ENCODE peak calls at places on chromosomes 13 and 19, in six cellular contexts. One of them, this sample, is unnamed.

GRCh38 chr13:99432637-99433542 is 68.4 kb upstream of the TM9SF2 start:
- DNase-seq in neural progenitor cell: peak
- DNase-seq in PC-3: peak
- DNase-seq in GM23248: peak
- DNase-seq in GM23338: peak
- DNase-seq in HCT116: peak
- DNase-seq in this sample: peak

GRCh38 chr19:38665950-38666661 is 18.7 kb downstream of the ACTN4 start:
- DNase-seq in neural progenitor cell: peak
- DNase-seq in PC-3: peak
- DNase-seq in GM23248: peak
- DNase-seq in GM23338: peak
- DNase-seq in HCT116: no peak
- DNase-seq in this sample: peak

GRCh38 chr19:1262687-1263123 is 6.4 kb upstream of the CIRBP start:
- DNase-seq in neural progenitor cell: peak
- DNase-seq in PC-3: no peak
- DNase-seq in GM23248: no peak
- DNase-seq in GM23338: peak
- DNase-seq in HCT116: no peak
- DNase-seq in this sample: no peak

GRCh38 chr13:40910324-40911050 is 108.6 kb downstream of the ELF1 start:
- DNase-seq in neural progenitor cell: no peak
- DNase-seq in PC-3: peak
- DNase-seq in GM23248: peak
- DNase-seq in GM23338: no peak
- DNase-seq in HCT116: no peak
- DNase-seq in this sample: no peak

GRCh38 chr13:106530907-106531520 is 4.4 kb downstream of the EFNB2 start:
- DNase-seq in neural progenitor cell: peak
- DNase-seq in PC-3: peak
- DNase-seq in GM23248: no peak
- DNase-seq in GM23338: no peak
- DNase-seq in HCT116: no peak
- DNase-seq in this sample: no peak

GRCh38 chr19:15456871-15457700 is 7.3 kb downstream of the RASAL3 start:
- DNase-seq in neural progenitor cell: peak
- DNase-seq in PC-3: peak
- DNase-seq in GM23248: peak
- DNase-seq in GM23338: peak
- DNase-seq in HCT116: peak
- DNase-seq in this sample: peak

GRCh38 chr19:38707512-38708114 is 36.7 kb downstream of the CAPN12 start:
- DNase-seq in neural progenitor cell: no peak
- DNase-seq in PC-3: peak
- DNase-seq in GM23248: peak
- DNase-seq in GM23338: no peak
- DNase-seq in HCT116: no peak
- DNase-seq in this sample: no peak

GRCh38 chr19:29245221-29245620 is 32.3 kb upstream of the UQCRFS1 start:
- DNase-seq in neural progenitor cell: no peak
- DNase-seq in PC-3: no peak
- DNase-seq in GM23248: peak
- DNase-seq in GM23338: no peak
- DNase-seq in HCT116: no peak
- DNase-seq in this sample: no peak

GRCh38 chr19:18514800-18515682 is 6.8 kb downstream of the ELL start:
- DNase-seq in neural progenitor cell: no peak
- DNase-seq in PC-3: peak
- DNase-seq in GM23248: peak
- DNase-seq in GM23338: no peak
- DNase-seq in HCT116: no peak
- DNase-seq in this sample: peak

GRCh38 chr19:11091343-11092153 is 2.3 kb downstream of the LDLR start:
- DNase-seq in neural progenitor cell: no peak
- DNase-seq in PC-3: peak
- DNase-seq in GM23248: peak
- DNase-seq in GM23338: peak
- DNase-seq in HCT116: peak
- DNase-seq in this sample: peak

GRCh38 chr19:10654610-10655456 is 687 bp downstream of the ILF3 start:
- DNase-seq in neural progenitor cell: peak
- DNase-seq in PC-3: peak
- DNase-seq in GM23248: peak
- DNase-seq in GM23338: peak
- DNase-seq in HCT116: no peak
- DNase-seq in this sample: peak

GRCh38 chr13:108352599-108352998 is 83.1 kb downstream of the TNFSF13B start:
- DNase-seq in neural progenitor cell: no peak
- DNase-seq in PC-3: no peak
- DNase-seq in GM23248: no peak
- DNase-seq in GM23338: no peak
- DNase-seq in HCT116: no peak
- DNase-seq in this sample: no peak

GRCh38 chr13:105341758-105342157 is 1193.7 kb downstream of the EFNB2 start:
- DNase-seq in neural progenitor cell: no peak
- DNase-seq in PC-3: no peak
- DNase-seq in GM23248: no peak
- DNase-seq in GM23338: no peak
- DNase-seq in HCT116: no peak
- DNase-seq in this sample: no peak

GRCh38 chr13:97310809-97311436 is 88.8 kb downstream of the MBNL2 start:
- DNase-seq in neural progenitor cell: no peak
- DNase-seq in PC-3: no peak
- DNase-seq in GM23248: no peak
- DNase-seq in GM23338: no peak
- DNase-seq in HCT116: no peak
- DNase-seq in this sample: no peak

GRCh38 chr13:47672982-47673670 is 327.9 kb downstream of the SUCLA2 start:
- DNase-seq in neural progenitor cell: no peak
- DNase-seq in PC-3: peak
- DNase-seq in GM23248: peak
- DNase-seq in GM23338: no peak
- DNase-seq in HCT116: no peak
- DNase-seq in this sample: peak

GRCh38 chr13:47675871-47676270 is 325.2 kb downstream of the SUCLA2 start:
- DNase-seq in neural progenitor cell: no peak
- DNase-seq in PC-3: no peak
- DNase-seq in GM23248: no peak
- DNase-seq in GM23338: no peak
- DNase-seq in HCT116: no peak
- DNase-seq in this sample: no peak

GRCh38 chr13:47678201-47678963 is 322.7 kb downstream of the SUCLA2 start:
- DNase-seq in neural progenitor cell: peak
- DNase-seq in PC-3: no peak
- DNase-seq in GM23248: peak
- DNase-seq in GM23338: no peak
- DNase-seq in HCT116: no peak
- DNase-seq in this sample: no peak

GRCh38 chr13:47671762-47672161 is 329.3 kb downstream of the SUCLA2 start:
- DNase-seq in neural progenitor cell: no peak
- DNase-seq in PC-3: no peak
- DNase-seq in GM23248: no peak
- DNase-seq in GM23338: no peak
- DNase-seq in HCT116: no peak
- DNase-seq in this sample: no peak

DNA sequence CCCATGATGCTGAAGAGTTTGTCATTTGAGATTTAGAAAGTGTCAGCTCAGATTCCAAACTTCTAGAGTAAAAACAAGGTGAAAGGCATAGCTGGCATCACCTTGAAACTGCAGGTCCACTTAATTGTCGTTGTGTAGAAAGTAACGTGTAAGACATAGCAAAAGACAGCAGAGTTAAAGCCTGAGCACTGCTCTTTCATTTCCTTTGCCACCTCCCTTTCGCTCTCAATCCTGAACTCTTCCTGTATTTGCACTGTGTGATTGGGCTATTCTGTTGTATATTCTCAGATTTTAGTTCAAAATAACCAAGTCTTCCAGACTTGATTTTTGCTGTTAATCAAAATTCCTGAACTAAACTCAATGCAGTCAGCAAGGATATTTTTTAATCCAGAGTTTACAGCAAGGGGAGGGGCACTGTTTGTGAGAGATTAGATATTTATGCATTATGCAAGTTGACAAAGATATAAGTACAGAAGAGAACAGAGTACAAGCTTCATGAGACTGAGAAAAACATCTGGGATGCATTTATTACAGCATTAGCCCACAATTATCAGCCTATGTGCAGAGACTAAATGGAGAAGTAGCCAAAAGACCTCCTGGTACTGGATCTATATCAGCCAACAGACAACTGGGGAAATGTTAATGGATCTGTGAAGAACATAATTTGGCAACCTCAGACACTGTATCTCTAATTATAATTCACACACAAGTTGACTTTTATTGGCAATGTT is 328.7 kb downstream of the SUCLA2 start:
- DNase-seq in neural progenitor cell: no peak
- DNase-seq in PC-3: no peak
- DNase-seq in GM23248: peak
- DNase-seq in GM23338: no peak
- DNase-seq in HCT116: no peak
- DNase-seq in this sample: no peak
- TF ChIP-seq EZH2 in neural progenitor cell: no peak
- TF ChIP-seq EZH2 in PC-3: no peak
- TF ChIP-seq EZH2 in GM23248: no peak
- TF ChIP-seq EZH2 in GM23338: no peak
- TF ChIP-seq EZH2 in HCT116: no peak
- TF ChIP-seq EZH2 in this sample: no peak

DNA sequence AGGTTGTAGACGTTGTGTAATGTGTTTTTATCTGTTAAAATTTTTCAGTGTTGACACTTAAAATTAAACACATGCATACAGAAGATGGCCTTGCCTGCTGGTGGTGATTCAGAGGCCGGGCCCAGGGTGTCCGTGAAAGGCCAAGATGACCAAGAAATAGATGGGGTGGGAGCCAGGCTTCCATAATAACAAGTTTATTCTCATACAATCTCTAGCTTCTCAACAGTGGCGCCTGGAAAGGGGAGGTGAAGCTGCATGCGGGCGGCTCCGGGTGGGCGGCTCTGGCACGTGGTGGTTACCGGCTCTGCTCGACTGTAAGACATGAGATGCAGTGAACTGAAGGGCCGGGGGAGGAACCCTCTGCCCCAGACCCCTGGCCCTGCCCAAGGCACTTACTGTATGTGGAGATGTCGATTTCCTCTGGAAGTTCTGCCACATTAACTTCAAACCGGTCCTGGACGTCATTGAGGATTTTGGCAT is 10.5 kb downstream of the DDX39A start:
- DNase-seq in neural progenitor cell: no peak
- DNase-seq in PC-3: no peak
- DNase-seq in GM23248: peak
- DNase-seq in GM23338: no peak
- DNase-seq in HCT116: no peak
- DNase-seq in this sample: no peak
- TF ChIP-seq EZH2phosphoT487 in neural progenitor cell: no peak
- TF ChIP-seq EZH2phosphoT487 in PC-3: no peak
- TF ChIP-seq EZH2phosphoT487 in GM23248: no peak
- TF ChIP-seq EZH2phosphoT487 in GM23338: no peak
- TF ChIP-seq EZH2phosphoT487 in HCT116: no peak
- TF ChIP-seq EZH2phosphoT487 in this sample: no peak

GRCh38 chr19:45078390-45079062 is 534 bp upstream of the GEMIN7 start:
- DNase-seq in neural progenitor cell: no peak
- DNase-seq in PC-3: no peak
- DNase-seq in GM23248: no peak
- DNase-seq in GM23338: no peak
- DNase-seq in HCT116: no peak
- DNase-seq in this sample: no peak

GRCh38 chr19:45082170-45082569 is 3.1 kb downstream of the GEMIN7 start:
- DNase-seq in neural progenitor cell: no peak
- DNase-seq in PC-3: no peak
- DNase-seq in GM23248: no peak
- DNase-seq in GM23338: no peak
- DNase-seq in HCT116: no peak
- DNase-seq in this sample: no peak

GRCh38 chr19:45079063-45079910 is at the start of gene GEMIN7:
- DNase-seq in neural progenitor cell: peak
- DNase-seq in PC-3: peak
- DNase-seq in GM23248: peak
- DNase-seq in GM23338: peak
- DNase-seq in HCT116: peak
- DNase-seq in this sample: peak

GRCh38 chr19:45076851-45077730 is 813 bp upstream of the ZNF296 start:
- DNase-seq in neural progenitor cell: no peak
- DNase-seq in PC-3: no peak
- DNase-seq in GM23248: no peak
- DNase-seq in GM23338: peak
- DNase-seq in HCT116: no peak
- DNase-seq in this sample: no peak

DNA sequence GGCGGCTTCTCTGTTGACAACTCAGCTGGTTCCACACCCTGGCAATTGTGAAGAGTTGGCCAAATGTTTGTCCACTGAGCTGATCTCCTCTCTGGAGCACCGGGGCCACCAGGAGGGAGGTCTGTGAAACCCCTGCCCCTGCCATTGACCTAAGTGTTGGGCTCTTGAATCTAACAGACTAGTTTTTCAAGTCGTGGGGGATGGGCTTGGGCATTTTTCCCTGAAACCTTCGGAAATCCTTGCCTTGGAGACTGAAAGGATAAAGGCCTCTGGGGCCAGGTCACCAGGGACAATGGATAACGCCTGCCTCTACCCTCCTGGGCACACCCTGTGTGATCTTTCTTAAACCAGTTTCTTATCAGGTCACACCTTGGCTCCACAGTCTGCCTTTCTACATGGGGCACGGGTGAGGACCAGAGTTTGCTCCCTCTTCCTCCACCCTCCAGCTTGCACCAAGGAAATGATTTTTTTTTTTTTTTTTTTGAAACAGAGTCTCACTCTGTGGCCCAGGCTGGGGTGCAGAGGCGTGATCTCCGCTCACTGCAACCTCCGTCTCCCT is 930 bp downstream of the GEMIN7 start:
- DNase-seq in neural progenitor cell: peak
- DNase-seq in PC-3: no peak
- DNase-seq in GM23248: no peak
- DNase-seq in GM23338: peak
- DNase-seq in HCT116: no peak
- DNase-seq in this sample: no peak
- H2AFZ ChIP-seq in neural progenitor cell: no peak
- H2AFZ ChIP-seq in PC-3: no peak
- H2AFZ ChIP-seq in GM23248: peak
- H2AFZ ChIP-seq in GM23338: no peak
- H2AFZ ChIP-seq in HCT116: no peak
- H2AFZ ChIP-seq in this sample: peak

GRCh38 chr13:29428992-29429315 is 166.5 kb downstream of the SLC7A1 start:
- DNase-seq in neural progenitor cell: no peak
- DNase-seq in PC-3: no peak
- DNase-seq in GM23248: no peak
- DNase-seq in GM23338: no peak
- DNase-seq in HCT116: no peak
- DNase-seq in this sample: no peak
- TF ChIP-seq EZH2 in neural progenitor cell: no peak
- TF ChIP-seq EZH2 in PC-3: no peak
- TF ChIP-seq EZH2 in GM23248: no peak
- TF ChIP-seq EZH2 in GM23338: no peak
- TF ChIP-seq EZH2 in HCT116: peak
- TF ChIP-seq EZH2 in this sample: no peak